ENCODE peak calls at places on chromosome 11, in seven cellular contexts. I is HCT116, X is H1, O is SK-N-SH, H is GM12878, Y is K562, Q is HepG2. B is an unnamed sample.

GRCh38 chr11:112308651-112309050 is 48.0 kb upstream of the PLET1 start:
- DNase-seq in I (no peak), X (no peak), O (no peak), H (no peak), Y (no peak), Q (no peak), B (no peak)

GRCh38 chr11:114036958-114037357 is 22.6 kb upstream of the ZBTB16 start:
- DNase-seq in I (no peak), X (no peak), O (no peak), H (no peak), Y (no peak), Q (no peak), B (no peak)

GRCh38 chr11:114140826-114141225 is 81.3 kb downstream of the ZBTB16 start:
- DNase-seq in I (no peak), X (no peak), O (no peak), H (no peak), Y (no peak), Q (no peak), B (no peak)

GRCh38 chr11:57430946-57431345 is 4.0 kb upstream of the SLC43A3 start:
- DNase-seq in I (no peak), X (no peak), O (no peak), H (no peak), Y (no peak), Q (no peak), B (no peak)

GRCh38 chr11:38014405-38014804 is 1416.4 kb upstream of the RAG2 start:
- DNase-seq in I (no peak), X (no peak), O (no peak), H (no peak), Y (no peak), Q (no peak), B (no peak)

GRCh38 chr11:73655686-73656085 is 9.3 kb downstream of the PLEKHB1 start:
- DNase-seq in I (no peak), X (no peak), O (no peak), H (no peak), Y (no peak), Q (no peak), B (no peak)

GRCh38 chr11:43907028-43907966 is 26.7 kb downstream of the ALKBH3 start:
- DNase-seq in I (no peak), X (no peak), O (no peak), H (no peak), Y (no peak), Q (no peak), B (no peak)

GRCh38 chr11:15897211-15897960 is 459.0 kb downstream of the SOX6 start:
- DNase-seq in I (no peak), X (no peak), O (no peak), H (no peak), Y (no peak), Q (no peak), B (no peak)

GRCh38 chr11:60947666-60948065 is 4.3 kb downstream of the SLC15A3 start:
- DNase-seq in I (no peak), X (no peak), O (no peak), H (no peak), Y (no peak), Q (no peak), B (no peak)

GRCh38 chr11:104700609-104701008 is 197.7 kb downstream of the CASP12 start:
- DNase-seq in I (no peak), X (no peak), O (no peak), H (no peak), Y (no peak), Q (no peak), B (no peak)
- TF ChIP-seq JUND in I (no peak), X (no peak), O (no peak), H (no peak), Y (no peak), Q (no peak), B (no peak)

GRCh38 chr11:47186937-47187681 is 875 bp upstream of the PACSIN3 start:
- DNase-seq in I (no peak), X (no peak), O (peak), H (no peak), Y (no peak), Q (peak), B (no peak)

GRCh38 chr11:47192111-47192510 is 5.9 kb upstream of the PACSIN3 start:
- DNase-seq in I (no peak), X (no peak), O (no peak), H (no peak), Y (no peak), Q (no peak), B (no peak)

GRCh38 chr11:47188262-47188661 is 2.0 kb upstream of the PACSIN3 start:
- DNase-seq in I (no peak), X (no peak), O (peak), H (no peak), Y (no peak), Q (no peak), B (no peak)

GRCh38 chr11:47187723-47188122 is 1.5 kb upstream of the PACSIN3 start:
- DNase-seq in I (no peak), X (no peak), O (peak), H (no peak), Y (no peak), Q (no peak), B (no peak)

GRCh38 chr11:47189100-47189834 is 3.0 kb upstream of the PACSIN3 start:
- DNase-seq in I (no peak), X (no peak), O (no peak), H (no peak), Y (no peak), Q (peak), B (peak)
- TF ChIP-seq JUND in I (no peak), X (no peak), O (no peak), H (no peak), Y (no peak), Q (peak), B (peak)

GRCh38 chr11:35178067-35178805 is 39.3 kb downstream of the CD44 start:
- DNase-seq in I (no peak), X (no peak), O (no peak), H (no peak), Y (no peak), Q (no peak), B (no peak)

GRCh38 chr11:35177370-35177769 is 38.4 kb downstream of the CD44 start:
- DNase-seq in I (no peak), X (no peak), O (no peak), H (no peak), Y (no peak), Q (no peak), B (no peak)

GRCh38 chr11:35179466-35180135 is 40.6 kb downstream of the CD44 start:
- DNase-seq in I (no peak), X (no peak), O (no peak), H (no peak), Y (no peak), Q (no peak), B (no peak)

GRCh38 chr11:35180311-35181233 is 41.6 kb downstream of the CD44 start:
- DNase-seq in I (no peak), X (no peak), O (no peak), H (no peak), Y (no peak), Q (no peak), B (no peak)

DNA sequence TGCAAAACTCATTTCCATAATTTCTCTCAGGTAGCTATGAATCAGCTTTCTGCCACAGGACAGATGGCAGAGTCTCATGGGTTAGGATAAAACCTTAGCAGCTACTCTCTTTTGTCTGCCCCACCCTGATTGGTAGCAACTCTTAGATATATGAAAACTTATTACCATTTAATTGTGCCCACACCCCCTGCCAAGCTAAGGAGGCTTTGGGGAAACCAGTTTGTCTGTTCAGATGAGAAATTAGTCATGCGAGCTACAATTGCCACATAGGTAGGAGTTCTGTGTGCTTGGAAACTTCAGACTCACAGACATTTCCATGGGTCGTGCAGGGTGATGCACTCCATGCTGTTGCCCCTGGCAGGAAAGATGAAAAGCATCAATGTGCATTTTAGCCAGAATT is 39.9 kb downstream of the CD44 start:
- DNase-seq in I (no peak), X (no peak), O (no peak), H (no peak), Y (no peak), Q (no peak), B (no peak)
- TF ChIP-seq JUND in I (no peak), X (no peak), O (no peak), H (no peak), Y (no peak), Q (no peak), B (no peak)

GRCh38 chr11:8354622-8355417 is 91.1 kb upstream of the LMO1 start:
- DNase-seq in I (no peak), X (no peak), O (peak), H (no peak), Y (no peak), Q (no peak), B (no peak)
- TF ChIP-seq JUND in I (no peak), X (no peak), O (no peak), H (no peak), Y (no peak), Q (no peak), B (no peak)

GRCh38 chr11:126450198-126450597 is 94.7 kb downstream of the ST3GAL4 start:
- DNase-seq in I (no peak), X (no peak), O (no peak), H (no peak), Y (no peak), Q (no peak), B (no peak)

GRCh38 chr11:126450806-126451205 is 95.3 kb downstream of the ST3GAL4 start:
- DNase-seq in I (no peak), X (no peak), O (no peak), H (no peak), Y (no peak), Q (no peak), B (no peak)

GRCh38 chr11:126451211-126451802 is 95.8 kb downstream of the ST3GAL4 start:
- DNase-seq in I (no peak), X (no peak), O (no peak), H (no peak), Y (no peak), Q (no peak), B (no peak)

GRCh38 chr11:126452718-126453117 is 97.2 kb downstream of the ST3GAL4 start:
- DNase-seq in I (no peak), X (no peak), O (no peak), H (no peak), Y (no peak), Q (no peak), B (no peak)

DNA sequence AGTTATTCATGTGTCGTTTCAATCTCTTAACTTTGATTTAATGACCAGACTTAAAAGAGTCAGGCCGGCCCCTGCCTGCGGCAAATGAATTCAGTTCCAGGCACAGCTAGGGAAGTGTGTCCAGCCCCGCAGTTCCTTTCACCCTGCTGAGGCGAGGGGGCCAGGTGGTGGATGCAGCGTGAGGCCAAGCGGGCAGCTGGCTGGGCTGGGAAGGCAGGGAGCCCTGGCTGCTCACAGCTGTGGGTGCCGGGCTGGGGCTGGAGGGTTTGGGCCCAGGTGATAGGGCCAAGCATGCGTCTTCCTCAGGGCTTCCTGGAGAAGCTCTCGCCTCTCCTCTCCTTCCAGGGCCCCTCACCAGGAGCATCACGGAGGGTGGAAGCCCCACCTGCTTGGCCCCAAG is 96.8 kb downstream of the ST3GAL4 start:
- DNase-seq in I (no peak), X (no peak), O (peak), H (no peak), Y (no peak), Q (no peak), B (no peak)
- TF ChIP-seq JUND in I (no peak), X (no peak), O (no peak), H (no peak), Y (no peak), Q (no peak), B (no peak)

DNA sequence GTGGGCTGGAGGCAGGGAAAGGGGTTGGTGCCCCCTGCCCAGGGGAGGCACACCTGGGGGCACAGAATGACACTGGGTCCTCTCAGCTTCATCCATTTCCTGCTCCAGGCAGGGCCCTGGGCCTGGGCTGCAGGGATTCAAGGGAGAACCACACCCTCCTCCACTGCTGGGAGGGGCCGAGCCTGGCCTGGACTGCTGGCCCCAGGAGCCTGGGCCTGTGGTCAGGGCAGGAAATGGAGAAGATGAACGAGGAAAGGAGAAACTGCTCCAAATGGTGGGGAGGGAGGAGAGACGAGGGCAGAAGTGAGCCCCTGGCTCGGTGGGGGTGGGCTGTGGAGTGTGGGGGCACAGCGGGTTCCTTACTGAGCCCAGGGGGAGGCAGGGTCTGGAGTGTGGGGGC is 38.1 kb upstream of the KCNQ1OT1 start:
- DNase-seq in I (no peak), X (no peak), O (no peak), H (no peak), Y (peak), Q (no peak), B (no peak)
- TF ChIP-seq JUND in I (no peak), X (no peak), O (no peak), H (no peak), Y (no peak), Q (no peak), B (no peak)

GRCh38 chr11:22666700-22667439 is 459 bp downstream of the GAS2 start:
- DNase-seq in I (no peak), X (peak), O (peak), H (no peak), Y (no peak), Q (peak), B (no peak)
- TF ChIP-seq JUND in I (no peak), X (no peak), O (no peak), H (no peak), Y (no peak), Q (no peak), B (no peak)

GRCh38 chr11:34953955-34954354 is 37.5 kb downstream of the PDHX start:
- DNase-seq in I (no peak), X (no peak), O (no peak), H (no peak), Y (no peak), Q (no peak), B (no peak)

GRCh38 chr11:34944692-34945091 is 28.3 kb downstream of the PDHX start:
- DNase-seq in I (no peak), X (no peak), O (no peak), H (no peak), Y (no peak), Q (no peak), B (no peak)

GRCh38 chr11:34948721-34949120 is 32.3 kb downstream of the PDHX start:
- DNase-seq in I (no peak), X (no peak), O (no peak), H (no peak), Y (no peak), Q (no peak), B (no peak)
- TF ChIP-seq JUND in I (no peak), X (no peak), O (no peak), H (no peak), Y (no peak), Q (no peak), B (no peak)

GRCh38 chr11:133549796-133550195 is 17.5 kb upstream of the OPCML start:
- DNase-seq in I (no peak), X (no peak), O (no peak), H (no peak), Y (no peak), Q (no peak), B (no peak)
- TF ChIP-seq JUND in I (no peak), X (no peak), O (no peak), H (no peak), Y (no peak), Q (no peak), B (no peak)

GRCh38 chr11:132005874-132006273 is 635.5 kb downstream of the NTM start:
- DNase-seq in I (no peak), X (no peak), O (no peak), H (no peak), Y (no peak), Q (no peak), B (no peak)
- TF ChIP-seq JUND in I (no peak), X (no peak), O (no peak), H (no peak), Y (no peak), Q (no peak), B (no peak)

B was measured in T47D.